ENCODE peak calls at places on chromosome 7, in eight cellular contexts. One of them, this sample, is unnamed.

GRCh38 chr7:67429735-67430134 is 433.1 kb downstream of the TYW1 start:
- DNase-seq in NCI-H2081: no peak
- DNase-seq in KBM-7: no peak
- DNase-seq in CD8-positive, alpha-beta T cell: no peak
- DNase-seq in AG10803: no peak
- DNase-seq in hepatic stellate cell: no peak
- DNase-seq in A549: no peak
- DNase-seq in T1000: no peak
- DNase-seq in this sample: no peak

GRCh38 chr7:1492221-1492620 is 12.0 kb downstream of the INTS1 start:
- DNase-seq in T1000: no peak
- DNase-seq in CD8-positive, alpha-beta T cell: no peak
- DNase-seq in KBM-7: no peak
- DNase-seq in AG10803: no peak
- DNase-seq in A549: no peak
- DNase-seq in NCI-H2081: no peak
- DNase-seq in hepatic stellate cell: no peak
- DNase-seq in this sample: no peak

GRCh38 chr7:22895491-22895890 is 72.8 kb upstream of the TOMM7 start:
- DNase-seq in hepatic stellate cell: no peak
- DNase-seq in CD8-positive, alpha-beta T cell: no peak
- DNase-seq in AG10803: peak
- DNase-seq in NCI-H2081: no peak
- DNase-seq in KBM-7: no peak
- DNase-seq in A549: no peak
- DNase-seq in T1000: no peak
- DNase-seq in this sample: no peak

GRCh38 chr7:93117852-93118530 is at the start of gene SAMD9:
- DNase-seq in NCI-H2081: peak
- DNase-seq in T1000: no peak
- DNase-seq in AG10803: peak
- DNase-seq in A549: peak
- DNase-seq in KBM-7: peak
- DNase-seq in hepatic stellate cell: peak
- DNase-seq in CD8-positive, alpha-beta T cell: peak
- DNase-seq in this sample: peak

GRCh38 chr7:104903044-104903443 is 111.0 kb upstream of the KMT2E start:
- DNase-seq in NCI-H2081: no peak
- DNase-seq in CD8-positive, alpha-beta T cell: no peak
- DNase-seq in KBM-7: no peak
- DNase-seq in hepatic stellate cell: no peak
- DNase-seq in A549: no peak
- DNase-seq in T1000: no peak
- DNase-seq in AG10803: peak
- DNase-seq in this sample: no peak

GRCh38 chr7:142828101-142828500 is 26.8 kb upstream of the EPHB6 start:
- DNase-seq in CD8-positive, alpha-beta T cell: no peak
- DNase-seq in A549: no peak
- DNase-seq in AG10803: no peak
- DNase-seq in T1000: no peak
- DNase-seq in hepatic stellate cell: no peak
- DNase-seq in NCI-H2081: no peak
- DNase-seq in KBM-7: no peak
- DNase-seq in this sample: no peak

GRCh38 chr7:105559926-105560325 is 21.4 kb downstream of the EFCAB10 start:
- DNase-seq in NCI-H2081: no peak
- DNase-seq in T1000: no peak
- DNase-seq in A549: no peak
- DNase-seq in CD8-positive, alpha-beta T cell: no peak
- DNase-seq in AG10803: no peak
- DNase-seq in hepatic stellate cell: no peak
- DNase-seq in KBM-7: no peak
- DNase-seq in this sample: no peak

GRCh38 chr7:106543221-106543757 is 117.7 kb downstream of the CCDC71L start:
- DNase-seq in hepatic stellate cell: no peak
- DNase-seq in KBM-7: no peak
- DNase-seq in A549: no peak
- DNase-seq in AG10803: no peak
- DNase-seq in CD8-positive, alpha-beta T cell: no peak
- DNase-seq in NCI-H2081: no peak
- DNase-seq in T1000: no peak
- DNase-seq in this sample: no peak

GRCh38 chr7:94325121-94325475 is 69.6 kb upstream of the COL1A2 start:
- DNase-seq in T1000: no peak
- DNase-seq in hepatic stellate cell: no peak
- DNase-seq in NCI-H2081: no peak
- DNase-seq in A549: no peak
- DNase-seq in AG10803: peak
- DNase-seq in CD8-positive, alpha-beta T cell: no peak
- DNase-seq in KBM-7: no peak
- DNase-seq in this sample: no peak

GRCh38 chr7:29328050-29328449 is 133.5 kb downstream of the CHN2 start:
- DNase-seq in NCI-H2081: no peak
- DNase-seq in T1000: no peak
- DNase-seq in hepatic stellate cell: no peak
- DNase-seq in CD8-positive, alpha-beta T cell: no peak
- DNase-seq in AG10803: no peak
- DNase-seq in KBM-7: no peak
- DNase-seq in A549: no peak
- DNase-seq in this sample: no peak

GRCh38 chr7:102426268-102427031 is 6.9 kb upstream of the ORAI2 start:
- DNase-seq in KBM-7: peak
- DNase-seq in NCI-H2081: no peak
- DNase-seq in AG10803: no peak
- DNase-seq in CD8-positive, alpha-beta T cell: peak
- DNase-seq in hepatic stellate cell: no peak
- DNase-seq in T1000: no peak
- DNase-seq in A549: no peak
- DNase-seq in this sample: no peak

GRCh38 chr7:6536262-6536770 is 14.9 kb downstream of the GRID2IP start:
- DNase-seq in CD8-positive, alpha-beta T cell: no peak
- DNase-seq in AG10803: no peak
- DNase-seq in A549: no peak
- DNase-seq in hepatic stellate cell: no peak
- DNase-seq in KBM-7: no peak
- DNase-seq in NCI-H2081: peak
- DNase-seq in T1000: no peak
- DNase-seq in this sample: no peak

GRCh38 chr7:95636140-95636539 is 39.8 kb upstream of the PDK4 start:
- DNase-seq in AG10803: no peak
- DNase-seq in NCI-H2081: no peak
- DNase-seq in CD8-positive, alpha-beta T cell: no peak
- DNase-seq in A549: no peak
- DNase-seq in T1000: no peak
- DNase-seq in hepatic stellate cell: no peak
- DNase-seq in KBM-7: no peak
- DNase-seq in this sample: no peak

GRCh38 chr7:96734343-96734742 is 24.7 kb upstream of the SEM1 start:
- DNase-seq in KBM-7: no peak
- DNase-seq in hepatic stellate cell: no peak
- DNase-seq in CD8-positive, alpha-beta T cell: no peak
- DNase-seq in T1000: no peak
- DNase-seq in NCI-H2081: no peak
- DNase-seq in A549: no peak
- DNase-seq in AG10803: no peak
- DNase-seq in this sample: no peak

This sample was measured in cerebellar cortex.